ENCODE peak calls at places on chromosome 3, in ten cellular contexts. N, C, Z, B, J, H, O, V, L and D are unnamed samples.

GRCh38 chr3:126152931-126153694 is 27.3 kb downstream of the ALDH1L1 start:
- DNase-seq in H (no peak), C (no peak), J (no peak), O (no peak), L (peak; percentile 10), Z (no peak), N (no peak), V (no peak), B (no peak), D (no peak)

GRCh38 chr3:177813322-177813721 is 616.0 kb upstream of the TBL1XR1 start:
- DNase-seq in J (peak; percentile 48), C (no peak), L (no peak), B (no peak), V (no peak), H (no peak), Z (no peak), O (peak; percentile 54), N (no peak), D (no peak)

GRCh38 chr3:42101048-42101447 is 9.9 kb downstream of the TRAK1 start:
- DNase-seq in L (no peak), V (no peak), J (peak; percentile 45), B (no peak), H (peak; percentile 87), O (peak; percentile 69), C (no peak), Z (no peak), N (no peak), D (peak; percentile 73)

GRCh38 chr3:193231201-193231600 is 9.8 kb upstream of the PLAAT1 start:
- DNase-seq in J (no peak), N (no peak), B (no peak), H (no peak), O (no peak), C (no peak), V (no peak), L (no peak), Z (no peak), D (no peak)

GRCh38 chr3:170765419-170766078 is 104.4 kb downstream of the RPL22L1 start:
- DNase-seq in V (no peak), H (no peak), N (no peak), L (no peak), J (no peak), O (no peak), C (no peak), Z (no peak), B (no peak), D (no peak)

GRCh38 chr3:186821429-186822367 is 15.4 kb upstream of the RFC4 start:
- DNase-seq in L (peak; percentile 65), H (peak; percentile 44), C (no peak), O (no peak), V (no peak), B (no peak), Z (peak; percentile 25), N (no peak), J (no peak), D (no peak)

GRCh38 chr3:177893321-177893720 is 642.9 kb upstream of the KCNMB2 start:
- DNase-seq in O (no peak), V (no peak), J (no peak), N (no peak), B (no peak), Z (no peak), H (no peak), L (no peak), C (no peak), D (no peak)

GRCh38 chr3:53040361-53040820 is 5.5 kb downstream of the SFMBT1 start:
- DNase-seq in Z (no peak), N (no peak), O (no peak), B (no peak), V (no peak), J (no peak), C (no peak), L (no peak), H (no peak), D (peak; percentile 49)

GRCh38 chr3:154168998-154169880 is 48.0 kb downstream of the ARHGEF26 start:
- DNase-seq in L (no peak), N (no peak), V (no peak), O (no peak), B (no peak), H (no peak), C (no peak), Z (no peak), J (no peak), D (no peak)

GRCh38 chr3:80785475-80785874 is 976.0 kb downstream of the GBE1 start:
- DNase-seq in Z (no peak), V (no peak), N (no peak), C (no peak), J (no peak), O (no peak), B (no peak), L (no peak), H (no peak), D (no peak)

GRCh38 chr3:17238029-17238428 is 353.3 kb downstream of the PLCL2 start:
- DNase-seq in O (no peak), V (no peak), C (no peak), B (no peak), J (no peak), N (no peak), H (no peak), Z (no peak), L (no peak), D (no peak)

GRCh38 chr3:11543141-11543947 is 100.4 kb downstream of the VGLL4 start:
- DNase-seq in C (no peak), O (no peak), B (no peak), Z (no peak), N (no peak), J (no peak), L (no peak), H (no peak), V (no peak), D (no peak)

GRCh38 chr3:149224736-149225594 is 3.3 kb upstream of the CP start:
- DNase-seq in O (no peak), B (peak; percentile 3), C (no peak), L (peak; percentile 60), N (no peak), H (peak; percentile 94), V (no peak), J (no peak), Z (peak; percentile 11), D (peak; percentile 43)

GRCh38 chr3:150603090-150603887 is at the start of gene SELENOT:
- DNase-seq in V (peak; percentile 96), B (peak; percentile 93), N (peak; percentile 13), H (peak; percentile 92), L (peak; percentile 93), O (peak; percentile 97), J (peak; percentile 94), C (peak; percentile 94), Z (peak; percentile 93), D (peak; percentile 76)

GRCh38 chr3:124429129-124429815 is 301.0 kb upstream of the UMPS start:
- DNase-seq in B (no peak), Z (no peak), H (peak; percentile 65), V (no peak), O (no peak), C (no peak), N (no peak), L (no peak), J (no peak), D (peak; percentile 54)

GRCh38 chr3:112120485-112120836 is 12.6 kb downstream of the GCSAM start:
- DNase-seq in H (no peak), Z (no peak), O (no peak), B (no peak), C (no peak), N (no peak), L (no peak), J (no peak), V (no peak), D (no peak)

GRCh38 chr3:181985386-181985785 is 273.7 kb downstream of the SOX2 start:
- DNase-seq in O (no peak), J (no peak), Z (no peak), H (no peak), B (no peak), N (no peak), V (no peak), C (no peak), L (no peak), D (no peak)

GRCh38 chr3:11770105-11770476 is 76.6 kb downstream of the TAMM41 start:
- DNase-seq in C (no peak), L (no peak), V (no peak), B (no peak), H (no peak), O (no peak), N (no peak), Z (no peak), J (no peak), D (no peak)

GRCh38 chr3:113245775-113246174 is 34.4 kb downstream of the BOC start:
- DNase-seq in H (no peak), O (peak; percentile 64), N (no peak), J (peak; percentile 58), Z (no peak), C (no peak), B (no peak), V (no peak), L (no peak), D (no peak)

GRCh38 chr3:141116791-141117190 is 65.6 kb downstream of the SPSB4 start:
- DNase-seq in J (no peak), V (no peak), H (no peak), N (no peak), L (no peak), B (no peak), C (no peak), O (no peak), Z (no peak), D (no peak)